ENCODE peak calls at places on chromosome 15, in ten cellular contexts. Y is activated T-cell treated with anti-CD3 and anti-CD28 coated beads, Interleukin-2, amount 50 U/mL, for 72 hours; K is cardiac fibroblast; W is breast epithelium; C is endothelial cell; I is activated CD8-positive, alpha-beta memory T cell treated with anti-CD3 and anti-CD28 coated beads, Interleukin-2, amount 50 U/mL, for 4 hours; N is CD4-positive, alpha-beta T cell; G is T-helper 2 cell; V is ELR; H is glutamatergic neuron. A is an unnamed sample.

GRCh38 chr15:89243046-89243690 is 611 bp upstream of the FANCI start:
- DNase-seq in K (peak), H (no peak), N (no peak), C (no peak), V (peak), I (no peak), G (no peak), Y (no peak), W (no peak), A (no peak)

GRCh38 chr15:77099741-77100463 is 29.0 kb upstream of the TSPAN3 start:
- DNase-seq in N (no peak), H (no peak), G (no peak), Y (no peak), I (no peak), C (no peak), W (no peak), V (no peak), K (no peak), A (no peak)

GRCh38 chr15:44029940-44030568 is 165.0 kb downstream of the FRMD5 start:
- DNase-seq in Y (no peak), W (no peak), H (no peak), C (no peak), G (no peak), V (peak), N (no peak), K (peak), I (no peak), A (no peak)

GRCh38 chr15:60525640-60526039 is 46.7 kb upstream of the ICE2 start:
- DNase-seq in H (no peak), N (no peak), K (peak), C (no peak), I (no peak), G (no peak), Y (no peak), V (no peak), W (no peak), A (no peak)

GRCh38 chr15:61069369-61070075 is 159.6 kb downstream of the RORA start:
- DNase-seq in V (no peak), W (no peak), K (no peak), H (no peak), C (peak), N (no peak), Y (no peak), I (no peak), G (no peak), A (no peak)

GRCh38 chr15:89494006-89494405 is 2.4 kb downstream of the RHCG start:
- DNase-seq in H (no peak), C (no peak), V (no peak), I (no peak), K (no peak), W (no peak), Y (no peak), G (no peak), N (no peak), A (no peak)

GRCh38 chr15:57307527-57308193 is 68.6 kb upstream of the CGNL1 start:
- DNase-seq in I (no peak), N (no peak), V (no peak), W (no peak), G (no peak), K (no peak), Y (no peak), C (no peak), H (no peak), A (no peak)

GRCh38 chr15:39454189-39454986 is 126.5 kb upstream of the THBS1 start:
- DNase-seq in K (peak), H (no peak), Y (no peak), G (peak), W (no peak), V (no peak), I (no peak), N (no peak), C (no peak), A (no peak)

GRCh38 chr15:50315814-50316630 is 39.0 kb downstream of the GABPB1 start:
- DNase-seq in V (peak), I (no peak), K (peak), G (peak), Y (no peak), N (no peak), W (no peak), C (no peak), H (no peak), A (no peak)

GRCh38 chr15:30791239-30791638 is 112.5 kb upstream of the FAN1 start:
- DNase-seq in V (peak), I (no peak), Y (no peak), N (no peak), W (no peak), K (peak), H (no peak), G (no peak), C (no peak), A (no peak)

GRCh38 chr15:44011238-44011873 is 183.7 kb downstream of the FRMD5 start:
- DNase-seq in H (peak), C (no peak), V (no peak), G (no peak), N (no peak), K (no peak), I (no peak), W (no peak), Y (no peak), A (no peak)

GRCh38 chr15:52786436-52787122 is 3.6 kb downstream of the ONECUT1 start:
- DNase-seq in V (no peak), Y (no peak), W (no peak), G (no peak), K (no peak), N (no peak), H (peak), C (no peak), I (no peak), A (peak)

GRCh38 chr15:101053261-101053660 is 134.1 kb downstream of the LRRK1 start:
- DNase-seq in Y (no peak), C (no peak), K (no peak), W (no peak), V (no peak), H (no peak), I (no peak), G (no peak), N (no peak), A (no peak)

GRCh38 chr15:80674245-80674614 is 20.9 kb upstream of the ABHD17C start:
- DNase-seq in W (no peak), V (no peak), N (no peak), I (no peak), H (no peak), Y (no peak), G (no peak), K (peak), C (no peak), A (no peak)

GRCh38 chr15:96255599-96255998 is 74.9 kb upstream of the NR2F2 start:
- DNase-seq in C (no peak), N (no peak), H (no peak), V (no peak), W (no peak), I (no peak), Y (no peak), G (no peak), K (no peak), A (no peak)

GRCh38 chr15:80887148-80887547 is 102.5 kb downstream of the MESD start:
- DNase-seq in Y (no peak), V (no peak), N (no peak), C (no peak), W (no peak), H (no peak), I (no peak), G (no peak), K (no peak), A (no peak)

GRCh38 chr15:69149163-69149562 is 11.3 kb upstream of the GLCE start:
- DNase-seq in V (no peak), G (no peak), K (no peak), W (no peak), C (no peak), N (no peak), H (no peak), I (no peak), Y (no peak), A (no peak)

GRCh38 chr15:63048115-63048985 is 5.8 kb downstream of the TPM1 start:
- DNase-seq in V (peak), H (peak), I (peak), N (peak), K (peak), C (peak), Y (peak), G (peak), W (peak), A (peak)

GRCh38 chr15:50251638-50252182 is 13.8 kb downstream of the HDC start:
- DNase-seq in V (no peak), I (no peak), K (no peak), C (no peak), G (no peak), N (no peak), Y (no peak), W (no peak), H (no peak), A (no peak)

GRCh38 chr15:101396484-101397261 is 92.8 kb downstream of the PCSK6 start:
- DNase-seq in Y (no peak), N (no peak), C (no peak), G (no peak), I (no peak), W (no peak), K (no peak), H (no peak), V (no peak), A (no peak)

GRCh38 chr15:26095710-26096330 is 232.7 kb upstream of the ATP10A start:
- DNase-seq in Y (no peak), V (no peak), G (no peak), C (peak), H (peak), W (no peak), I (no peak), N (no peak), K (no peak), A (no peak)

GRCh38 chr15:29124581-29125381 is 144.8 kb downstream of the NSMCE3 start:
- DNase-seq in W (no peak), V (peak), Y (no peak), K (peak), C (no peak), N (no peak), G (no peak), I (no peak), H (peak), A (peak)

GRCh38 chr15:68502398-68502901 is 70.5 kb upstream of the ITGA11 start:
- DNase-seq in I (no peak), Y (no peak), K (no peak), G (no peak), H (no peak), N (no peak), W (no peak), V (no peak), C (no peak), A (no peak)